ENCODE peak calls at places on chromosomes 16 and 17, in seven cellular contexts. J is HL-60; C is cardiac fibroblast; H is tibial artery; E is A549; P is activated CD4-positive, alpha-beta T cell treated with anti-CD3 and anti-CD28 coated beads, Interleukin-2, amount 10 ng/mL, durations not matched to agents 7 days and 5 days; Y is HFFc6. S is an unnamed sample.

GRCh38 chr16:4094138-4094773 is 22.0 kb downstream of the ADCY9 start:
- DNase-seq in H (peak; percentile 50), P (no peak), C (no peak), Y (no peak), E (no peak), J (no peak), S (no peak)

GRCh38 chr16:57167951-57168350 is 17.9 kb downstream of the PSME3IP1 start:
- DNase-seq in P (peak; percentile 58), Y (peak; percentile 71), H (no peak), C (peak; percentile 88), E (no peak), J (peak; percentile 69), S (no peak)

GRCh38 chr17:82318772-82319606 is 1.6 kb upstream of the CD7 start:
- DNase-seq in Y (no peak), H (no peak), C (no peak), J (no peak), E (no peak), P (no peak), S (no peak)

GRCh38 chr17:49913226-49914095 is 55.5 kb upstream of the DLX4 start:
- DNase-seq in J (no peak), P (no peak), C (peak; percentile 7), Y (peak; percentile 41), H (no peak), E (peak; percentile 81), S (no peak)

GRCh38 chr16:31118223-31119155 is 1.0 kb downstream of the KAT8 start:
- DNase-seq in C (peak; percentile 65), J (peak; percentile 46), H (no peak), P (no peak), E (no peak), Y (peak; percentile 93), S (no peak)

GRCh38 chr16:35325936-35326335 is 1866.5 kb downstream of the TP53TG3F start:
- DNase-seq in E (no peak), C (no peak), H (no peak), J (no peak), Y (no peak), P (no peak), S (no peak)

GRCh38 chr16:4372578-4373355 is 1.1 kb downstream of the VASN start:
- DNase-seq in C (peak; percentile 59), H (peak; percentile 88), E (peak; percentile 54), P (no peak), Y (peak; percentile 80), J (no peak), S (no peak)

GRCh38 chr16:31273676-31274075 is 13.9 kb downstream of the ITGAM start:
- DNase-seq in C (no peak), J (no peak), P (no peak), H (no peak), E (no peak), Y (no peak), S (no peak)

GRCh38 chr16:69243479-69243878 is 56.5 kb downstream of the SNTB2 start:
- DNase-seq in P (no peak), E (no peak), J (no peak), H (no peak), Y (peak; percentile 48), C (peak; percentile 65), S (no peak)

GRCh38 chr17:48100591-48101011 is 677 bp downstream of the CBX1 start:
- DNase-seq in J (no peak), C (peak; percentile 64), E (peak; percentile 71), H (peak; percentile 76), P (no peak), Y (peak; percentile 35), S (peak; percentile 73)

GRCh38 chr17:74846621-74847020 is 13.1 kb downstream of the GRIN2C start:
- DNase-seq in J (no peak), E (no peak), Y (no peak), C (no peak), H (no peak), P (no peak), S (no peak)